ENCODE peak calls at places on chromosomes 12 and 14, in nine cellular contexts. B is bronchial epithelial cell; D is AG04450; S is fibroblast of the aortic adventitia; C is retinal pigment epithelial cell; M is ovary; E is PC-9; V is MCF 10A; N is CD8-positive, alpha-beta T cell. T is an unnamed sample.

GRCh38 chr12:132500856-132501180 is 10.9 kb downstream of the FBRSL1 start:
- DNase-seq in B (no peak), D (no peak), S (no peak), C (no peak), M (no peak), E (no peak), V (no peak), N (no peak), T (no peak)

GRCh38 chr12:110253176-110253575 is 27.9 kb upstream of the ATP2A2 start:
- DNase-seq in B (no peak), D (no peak), S (peak; percentile 40), C (peak; percentile 18), M (peak; percentile 54), E (no peak), V (no peak), N (no peak), T (peak; percentile 81)

GRCh38 chr14:105379946-105380345 is 18.4 kb upstream of the TEX22 start:
- DNase-seq in B (no peak), D (no peak), S (no peak), C (no peak), M (no peak), E (no peak), V (no peak), N (no peak), T (no peak)

GRCh38 chr12:26746315-26746714 is 86.7 kb downstream of the ITPR2 start:
- DNase-seq in B (peak; percentile 84), D (peak; percentile 33), S (peak; percentile 68), C (no peak), M (no peak), E (no peak), V (peak; percentile 54), N (no peak), T (no peak)

GRCh38 chr12:105214670-105215375 is 21.2 kb downstream of the APPL2 start:
- DNase-seq in B (peak; percentile 56), D (no peak), S (no peak), C (no peak), M (no peak), E (no peak), V (peak; percentile 93), N (no peak), T (no peak)

GRCh38 chr12:124674937-124675336 is 107.5 kb upstream of the NCOR2 start:
- DNase-seq in B (no peak), D (no peak), S (no peak), C (no peak), M (no peak), E (no peak), V (no peak), N (no peak), T (no peak)

GRCh38 chr12:27982951-27983350 is 10.4 kb upstream of the PTHLH start:
- DNase-seq in B (no peak), D (no peak), S (peak; percentile 66), C (no peak), M (no peak), E (no peak), V (no peak), N (no peak), T (no peak)

GRCh38 chr12:9099552-9100190 is 16.0 kb downstream of the A2M start:
- DNase-seq in B (no peak), D (no peak), S (no peak), C (no peak), M (no peak), E (no peak), V (no peak), N (no peak), T (no peak)

GRCh38 chr14:96584199-96584906 is 82.2 kb downstream of the PAPOLA start:
- DNase-seq in B (peak; percentile 10), D (no peak), S (no peak), C (no peak), M (no peak), E (peak; percentile 29), V (peak; percentile 61), N (no peak), T (no peak)

GRCh38 chr12:108884116-108885012 is 4.5 kb downstream of the DAO start:
- DNase-seq in B (peak; percentile 26), D (no peak), S (peak; percentile 20), C (no peak), M (no peak), E (peak; percentile 20), V (peak; percentile 47), N (peak; percentile 64), T (peak; percentile 92)

GRCh38 chr12:110921262-110921661 is 883 bp upstream of the MYL2 start:
- DNase-seq in B (peak; percentile 46), D (no peak), S (peak; percentile 37), C (no peak), M (no peak), E (no peak), V (peak; percentile 36), N (no peak), T (no peak)

GRCh38 chr12:110758922-110759321 is 16.2 kb upstream of the PPP1CC start:
- DNase-seq in B (no peak), D (no peak), S (no peak), C (no peak), M (no peak), E (no peak), V (no peak), N (no peak), T (no peak)

GRCh38 chr12:19288603-19289244 is 150.6 kb upstream of the AEBP2 start:
- DNase-seq in B (peak; percentile 59), D (no peak), S (peak; percentile 74), C (no peak), M (no peak), E (no peak), V (peak; percentile 46), N (no peak), T (no peak)

GRCh38 chr12:109309441-109310246 is 560 bp upstream of the FOXN4 start:
- DNase-seq in B (no peak), D (no peak), S (no peak), C (no peak), M (no peak), E (no peak), V (peak; percentile 18), N (no peak), T (no peak)

GRCh38 chr14:75711134-75711795 is 50.2 kb downstream of the TTLL5 start:
- DNase-seq in B (peak; percentile 53), D (peak; percentile 37), S (peak; percentile 76), C (peak; percentile 35), M (peak; percentile 27), E (peak; percentile 14), V (peak; percentile 65), N (no peak), T (no peak)
- TF ChIP-seq CTCF in B (peak; percentile 77), D (peak; percentile 98), S (peak; percentile 95), C (peak; percentile 95), M (peak; percentile 56), E (peak; percentile 75), V (peak; percentile 85), N (peak; percentile 33), T (peak; percentile 32)

GRCh38 chr14:79256311-79256879 is 954.9 kb downstream of the DIO2 start:
- DNase-seq in B (no peak), D (no peak), S (no peak), C (no peak), M (no peak), E (no peak), V (no peak), N (no peak), T (no peak)
- TF ChIP-seq CTCF in B (no peak), D (peak; percentile 4), S (no peak), C (no peak), M (no peak), E (no peak), V (no peak), N (no peak), T (no peak)

GRCh38 chr12:78101181-78101876 is 270.6 kb downstream of the NAV3 start:
- DNase-seq in B (peak; percentile 47), D (no peak), S (no peak), C (peak; percentile 65), M (no peak), E (no peak), V (no peak), N (no peak), T (no peak)

GRCh38 chr12:78096909-78097597 is 266.4 kb downstream of the NAV3 start:
- DNase-seq in B (no peak), D (peak; percentile 26), S (peak; percentile 75), C (no peak), M (peak; percentile 21), E (no peak), V (no peak), N (no peak), T (no peak)

GRCh38 chr12:78099806-78100205 is 269.1 kb downstream of the NAV3 start:
- DNase-seq in B (no peak), D (no peak), S (no peak), C (no peak), M (no peak), E (no peak), V (no peak), N (no peak), T (no peak)

DNA sequence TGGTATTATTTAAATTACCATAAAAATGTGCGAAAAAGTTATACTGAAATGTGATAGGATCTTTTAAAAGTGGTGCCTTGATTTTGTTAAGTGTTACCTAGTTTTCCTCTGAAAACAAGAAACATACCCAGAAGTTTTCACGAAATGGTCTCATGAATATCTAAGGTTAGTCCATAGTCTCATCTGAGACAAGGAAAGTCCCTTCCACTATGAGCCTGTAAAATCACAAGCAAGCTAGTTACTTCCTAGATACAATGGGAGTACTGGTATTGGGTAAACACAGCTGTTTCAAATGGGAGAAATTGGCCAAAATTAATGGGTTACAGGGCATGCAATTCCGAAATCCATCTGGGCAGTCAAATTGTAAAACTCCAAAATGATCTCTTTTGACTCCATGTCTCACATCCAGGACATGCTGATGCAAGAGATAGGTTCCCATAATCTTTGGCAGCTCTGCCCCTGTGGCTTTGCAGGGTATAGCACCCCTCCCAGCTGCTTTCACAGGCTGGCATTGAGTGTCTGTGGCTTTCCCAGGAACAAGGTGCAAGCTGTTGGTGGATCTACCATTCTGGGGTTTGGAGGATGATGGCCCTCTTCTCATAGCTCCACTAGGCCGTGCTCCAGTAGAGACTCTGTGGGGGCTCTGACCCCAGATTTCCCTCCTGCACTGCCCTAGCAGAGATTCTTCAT is 271.4 kb downstream of the NAV3 start:
- DNase-seq in B (no peak), D (no peak), S (no peak), C (no peak), M (no peak), E (no peak), V (peak; percentile 20), N (no peak), T (no peak)
- TF ChIP-seq CTCF in B (no peak), D (no peak), S (no peak), C (peak; percentile 36), M (no peak), E (peak; percentile 26), V (no peak), N (no peak), T (no peak)

GRCh38 chr12:1515428-1515827 is 79.0 kb downstream of the FBXL14 start:
- DNase-seq in B (no peak), D (no peak), S (no peak), C (no peak), M (no peak), E (no peak), V (no peak), N (no peak), T (no peak)

GRCh38 chr12:1518763-1519516 is 75.4 kb downstream of the FBXL14 start:
- DNase-seq in B (peak; percentile 93), D (peak; percentile 49), S (peak; percentile 68), C (no peak), M (no peak), E (peak; percentile 84), V (peak; percentile 95), N (no peak), T (no peak)

GRCh38 chr12:1517734-1518485 is 76.5 kb downstream of the FBXL14 start:
- DNase-seq in B (no peak), D (no peak), S (no peak), C (no peak), M (no peak), E (no peak), V (no peak), N (no peak), T (no peak)

GRCh38 chr12:1518486-1518762 is 76.0 kb downstream of the FBXL14 start:
- DNase-seq in B (no peak), D (no peak), S (no peak), C (no peak), M (no peak), E (no peak), V (no peak), N (no peak), T (no peak)

GRCh38 chr12:1517007-1517406 is 77.4 kb downstream of the FBXL14 start:
- DNase-seq in B (peak; percentile 95), D (no peak), S (peak; percentile 91), C (no peak), M (no peak), E (no peak), V (peak; percentile 46), N (no peak), T (no peak)
- TF ChIP-seq CTCF in B (peak; percentile 17), D (peak; percentile 53), S (peak; percentile 49), C (peak; percentile 66), M (no peak), E (peak; percentile 51), V (peak; percentile 19), N (no peak), T (no peak)